ENCODE peak calls at places on chromosomes 1 and 21, in six cellular contexts. One of them, this sample, is unnamed.

GRCh38 chr1:183198463-183198862 is 12.4 kb downstream of the LAMC2 start:
- DNase-seq in A549: no peak
- DNase-seq in GM12878: no peak
- DNase-seq in K562: no peak
- DNase-seq in endothelial cell of umbilical vein: no peak
- DNase-seq in HepG2: no peak
- DNase-seq in this sample: peak

GRCh38 chr1:78157162-78157561 is 111.4 kb downstream of the GIPC2 start:
- DNase-seq in A549: no peak
- DNase-seq in GM12878: no peak
- DNase-seq in K562: no peak
- DNase-seq in endothelial cell of umbilical vein: no peak
- DNase-seq in HepG2: no peak
- DNase-seq in this sample: no peak

GRCh38 chr1:154398141-154398540 is 7.0 kb upstream of the IL6R start:
- DNase-seq in A549: no peak
- DNase-seq in GM12878: no peak
- DNase-seq in K562: no peak
- DNase-seq in endothelial cell of umbilical vein: no peak
- DNase-seq in HepG2: no peak
- DNase-seq in this sample: peak

GRCh38 chr1:185938396-185938795 is 204.2 kb downstream of the HMCN1 start:
- DNase-seq in A549: no peak
- DNase-seq in GM12878: no peak
- DNase-seq in K562: no peak
- DNase-seq in endothelial cell of umbilical vein: no peak
- DNase-seq in HepG2: no peak
- DNase-seq in this sample: no peak

GRCh38 chr1:21673277-21673780 is 4.2 kb upstream of the RAP1GAP start:
- DNase-seq in A549: no peak
- DNase-seq in GM12878: no peak
- DNase-seq in K562: no peak
- DNase-seq in endothelial cell of umbilical vein: peak
- DNase-seq in HepG2: no peak
- DNase-seq in this sample: peak

GRCh38 chr1:21342961-21343838 is 52.9 kb upstream of the ECE1 start:
- DNase-seq in A549: no peak
- DNase-seq in GM12878: no peak
- DNase-seq in K562: no peak
- DNase-seq in endothelial cell of umbilical vein: peak
- DNase-seq in HepG2: no peak
- DNase-seq in this sample: no peak

GRCh38 chr21:45983981-45984551 is 2.5 kb downstream of the COL6A1 start:
- DNase-seq in A549: no peak
- DNase-seq in GM12878: no peak
- DNase-seq in K562: peak
- DNase-seq in endothelial cell of umbilical vein: no peak
- DNase-seq in HepG2: no peak
- DNase-seq in this sample: no peak

GRCh38 chr1:103309761-103310160 is 201.4 kb upstream of the COL11A1 start:
- DNase-seq in A549: no peak
- DNase-seq in GM12878: no peak
- DNase-seq in K562: no peak
- DNase-seq in endothelial cell of umbilical vein: no peak
- DNase-seq in HepG2: no peak
- DNase-seq in this sample: no peak

GRCh38 chr1:61056674-61057439 is 25.5 kb upstream of the NFIA start:
- DNase-seq in A549: no peak
- DNase-seq in GM12878: no peak
- DNase-seq in K562: peak
- DNase-seq in endothelial cell of umbilical vein: peak
- DNase-seq in HepG2: no peak
- DNase-seq in this sample: peak

GRCh38 chr1:78577257-78578100 is 42.8 kb upstream of the IFI44L start:
- DNase-seq in A549: no peak
- DNase-seq in GM12878: no peak
- DNase-seq in K562: no peak
- DNase-seq in endothelial cell of umbilical vein: no peak
- DNase-seq in HepG2: no peak
- DNase-seq in this sample: no peak

GRCh38 chr1:48760889-48761288 is 15.8 kb downstream of the BEND5 start:
- DNase-seq in A549: no peak
- DNase-seq in GM12878: no peak
- DNase-seq in K562: no peak
- DNase-seq in endothelial cell of umbilical vein: no peak
- DNase-seq in HepG2: no peak
- DNase-seq in this sample: no peak

GRCh38 chr1:172489847-172490246 is 43.1 kb upstream of the SUCO start:
- DNase-seq in A549: no peak
- DNase-seq in GM12878: no peak
- DNase-seq in K562: no peak
- DNase-seq in endothelial cell of umbilical vein: no peak
- DNase-seq in HepG2: no peak
- DNase-seq in this sample: no peak

GRCh38 chr1:158053276-158053675 is 59.8 kb downstream of the KIRREL1 start:
- DNase-seq in A549: no peak
- DNase-seq in GM12878: no peak
- DNase-seq in K562: no peak
- DNase-seq in endothelial cell of umbilical vein: no peak
- DNase-seq in HepG2: no peak
- DNase-seq in this sample: no peak

GRCh38 chr1:89721351-89721750 is 88.4 kb downstream of the LRRC8C start:
- DNase-seq in A549: no peak
- DNase-seq in GM12878: peak
- DNase-seq in K562: no peak
- DNase-seq in endothelial cell of umbilical vein: peak
- DNase-seq in HepG2: no peak
- DNase-seq in this sample: peak

GRCh38 chr1:180580237-180580636 is 21.5 kb downstream of the OVAAL start:
- DNase-seq in A549: no peak
- DNase-seq in GM12878: no peak
- DNase-seq in K562: no peak
- DNase-seq in endothelial cell of umbilical vein: peak
- DNase-seq in HepG2: no peak
- DNase-seq in this sample: no peak

GRCh38 chr1:41479000-41479807 is 5.3 kb downstream of the EDN2 start:
- DNase-seq in A549: no peak
- DNase-seq in GM12878: no peak
- DNase-seq in K562: no peak
- DNase-seq in endothelial cell of umbilical vein: no peak
- DNase-seq in HepG2: no peak
- DNase-seq in this sample: no peak

GRCh38 chr1:223319913-223320600 is 43.9 kb downstream of the SUSD4 start:
- DNase-seq in A549: no peak
- DNase-seq in GM12878: no peak
- DNase-seq in K562: no peak
- DNase-seq in endothelial cell of umbilical vein: no peak
- DNase-seq in HepG2: no peak
- DNase-seq in this sample: no peak

GRCh38 chr1:188070848-188071247 is 1242.1 kb downstream of the PLA2G4A start:
- DNase-seq in A549: no peak
- DNase-seq in GM12878: no peak
- DNase-seq in K562: no peak
- DNase-seq in endothelial cell of umbilical vein: no peak
- DNase-seq in HepG2: no peak
- DNase-seq in this sample: no peak

GRCh38 chr21:44518684-44519083 is 21.3 kb downstream of the KRTAP10-1 start:
- DNase-seq in A549: no peak
- DNase-seq in GM12878: no peak
- DNase-seq in K562: no peak
- DNase-seq in endothelial cell of umbilical vein: no peak
- DNase-seq in HepG2: no peak
- DNase-seq in this sample: no peak

GRCh38 chr1:65958561-65959350 is 166.1 kb downstream of the PDE4B start:
- DNase-seq in A549: peak
- DNase-seq in GM12878: peak
- DNase-seq in K562: peak
- DNase-seq in endothelial cell of umbilical vein: peak
- DNase-seq in HepG2: peak
- DNase-seq in this sample: peak

GRCh38 chr1:234607091-234608025 is 2.6 kb downstream of the IRF2BP2 start:
- DNase-seq in A549: no peak
- DNase-seq in GM12878: no peak
- DNase-seq in K562: no peak
- DNase-seq in endothelial cell of umbilical vein: peak
- DNase-seq in HepG2: peak
- DNase-seq in this sample: peak

DNA sequence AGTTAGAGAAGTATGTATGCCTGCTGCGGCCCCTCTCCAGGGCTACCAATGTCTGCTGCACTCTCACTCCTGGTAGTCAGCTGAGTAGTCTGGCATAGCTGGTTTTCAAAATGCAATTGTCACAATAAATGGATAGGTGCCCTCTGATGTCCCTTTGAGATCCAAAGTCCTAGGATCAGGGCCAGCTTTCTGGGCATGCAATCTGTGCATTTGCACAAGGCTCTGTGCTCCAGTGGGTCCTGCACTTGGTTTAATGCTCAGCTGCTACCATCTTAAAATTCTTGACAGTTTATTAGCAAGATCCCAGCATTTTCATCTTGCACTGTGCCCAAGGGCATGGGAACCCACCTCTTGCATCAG is 233.8 kb downstream of the LTN1 start:
- DNase-seq in A549: no peak
- DNase-seq in GM12878: no peak
- DNase-seq in K562: no peak
- DNase-seq in endothelial cell of umbilical vein: no peak
- DNase-seq in HepG2: no peak
- DNase-seq in this sample: no peak
- TF ChIP-seq MYC in A549: no peak
- TF ChIP-seq MYC in GM12878: no peak
- TF ChIP-seq MYC in K562: no peak
- TF ChIP-seq MYC in endothelial cell of umbilical vein: no peak
- TF ChIP-seq MYC in HepG2: no peak
- TF ChIP-seq MYC in this sample: no peak

DNA sequence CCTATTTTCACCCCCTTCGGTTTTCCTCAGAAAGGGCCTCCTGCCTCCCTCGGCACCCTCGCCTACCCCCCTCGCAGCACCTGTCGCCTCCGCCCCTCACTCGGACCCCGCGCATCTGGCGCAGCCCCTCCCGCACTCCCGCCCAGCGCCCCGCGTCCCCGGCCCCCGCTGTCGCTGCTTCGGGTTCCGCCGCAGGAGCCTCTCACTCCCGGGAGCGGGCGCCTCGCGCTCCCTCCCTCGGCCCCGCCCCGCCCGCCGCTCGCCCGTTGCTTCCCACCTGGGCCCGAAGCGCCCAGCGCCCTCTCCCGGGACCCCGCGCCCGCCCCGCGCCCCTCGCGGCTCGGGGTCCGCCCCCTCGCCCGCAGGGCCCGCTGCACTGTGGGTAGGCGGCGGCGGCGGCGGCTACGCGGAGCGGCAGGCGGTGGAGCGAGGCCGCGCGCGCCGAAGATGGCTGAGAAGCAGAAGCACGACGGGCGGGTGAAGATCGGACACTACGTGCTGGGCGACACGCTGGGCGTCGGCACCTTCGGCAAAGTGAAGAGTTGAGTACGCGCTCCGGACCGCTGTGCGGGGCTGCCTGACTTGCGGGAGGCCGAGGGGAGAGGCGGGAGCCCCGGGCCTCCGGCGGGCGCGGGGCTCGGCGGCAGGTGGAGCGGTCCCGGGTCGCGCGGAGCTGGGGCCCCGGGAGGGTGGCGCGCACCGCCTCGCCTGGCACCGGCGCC is at the start of gene PRKAA2:
- DNase-seq in A549: peak
- DNase-seq in GM12878: no peak
- DNase-seq in K562: peak
- DNase-seq in endothelial cell of umbilical vein: peak
- DNase-seq in HepG2: peak
- DNase-seq in this sample: no peak
- TF ChIP-seq MYC in A549: no peak
- TF ChIP-seq MYC in GM12878: no peak
- TF ChIP-seq MYC in K562: no peak
- TF ChIP-seq MYC in endothelial cell of umbilical vein: no peak
- TF ChIP-seq MYC in HepG2: peak
- TF ChIP-seq MYC in this sample: no peak

GRCh38 chr1:23422313-23422877 is 2.2 kb downstream of the TCEA3 start:
- DNase-seq in A549: no peak
- DNase-seq in GM12878: no peak
- DNase-seq in K562: peak
- DNase-seq in endothelial cell of umbilical vein: peak
- DNase-seq in HepG2: no peak
- DNase-seq in this sample: peak
- TF ChIP-seq MYC in A549: no peak
- TF ChIP-seq MYC in GM12878: no peak
- TF ChIP-seq MYC in K562: no peak
- TF ChIP-seq MYC in endothelial cell of umbilical vein: no peak
- TF ChIP-seq MYC in HepG2: no peak
- TF ChIP-seq MYC in this sample: no peak

GRCh38 chr1:149995927-149996326 is 14.6 kb downstream of the OTUD7B start:
- DNase-seq in A549: no peak
- DNase-seq in GM12878: peak
- DNase-seq in K562: no peak
- DNase-seq in endothelial cell of umbilical vein: peak
- DNase-seq in HepG2: no peak
- DNase-seq in this sample: no peak
- TF ChIP-seq MYC in A549: no peak
- TF ChIP-seq MYC in GM12878: no peak
- TF ChIP-seq MYC in K562: no peak
- TF ChIP-seq MYC in endothelial cell of umbilical vein: no peak
- TF ChIP-seq MYC in HepG2: no peak
- TF ChIP-seq MYC in this sample: no peak